ENCODE peak calls at places on chromosomes 13 and 19, in six cellular contexts. X is H1, W is HepG2, P is HCT116, J is GM12878, U is K562. F is an unnamed sample.

GRCh38 chr19:40756502-40757110 is 5.6 kb downstream of the SNRPA start:
- DNase-seq in X (no peak), W (no peak), P (no peak), J (no peak), U (no peak), F (no peak)

GRCh38 chr19:49590971-49591730 is at the start of gene PRR12:
- DNase-seq in X (peak), W (peak), P (no peak), J (no peak), U (peak), F (no peak)

GRCh38 chr13:60571571-60571970 is 174.6 kb downstream of the TDRD3 start:
- DNase-seq in X (no peak), W (no peak), P (no peak), J (no peak), U (no peak), F (no peak)

GRCh38 chr13:105363747-105364177 is 1171.7 kb downstream of the EFNB2 start:
- DNase-seq in X (no peak), W (no peak), P (no peak), J (no peak), U (no peak), F (no peak)

GRCh38 chr13:30848332-30849027 is 57.6 kb upstream of the MEDAG start:
- DNase-seq in X (no peak), W (no peak), P (no peak), J (no peak), U (no peak), F (no peak)

GRCh38 chr13:32731576-32731975 is 145.3 kb downstream of the PDS5B start:
- DNase-seq in X (no peak), W (no peak), P (no peak), J (no peak), U (no peak), F (no peak)

GRCh38 chr13:94058821-94059360 is 420.6 kb downstream of the DCT start:
- DNase-seq in X (no peak), W (no peak), P (no peak), J (no peak), U (no peak), F (no peak)

GRCh38 chr13:40333238-40333637 is 333.2 kb downstream of the FOXO1 start:
- DNase-seq in X (no peak), W (no peak), P (no peak), J (no peak), U (no peak), F (no peak)

GRCh38 chr13:33275916-33276315 is 9.6 kb downstream of the STARD13 start:
- DNase-seq in X (no peak), W (no peak), P (no peak), J (no peak), U (no peak), F (no peak)

GRCh38 chr19:12578641-12579040 is 27.4 kb upstream of the ZNF564 start:
- DNase-seq in X (no peak), W (no peak), P (no peak), J (no peak), U (no peak), F (no peak)

GRCh38 chr13:51848674-51849073 is 3.7 kb upstream of the TMEM272 start:
- DNase-seq in X (no peak), W (peak), P (no peak), J (no peak), U (no peak), F (no peak)

GRCh38 chr19:36674201-36674600 is 7.6 kb upstream of the ZNF461 start:
- DNase-seq in X (no peak), W (no peak), P (no peak), J (no peak), U (no peak), F (no peak)

GRCh38 chr13:100156786-100157185 is 67.9 kb downstream of the PCCA start:
- DNase-seq in X (no peak), W (no peak), P (no peak), J (no peak), U (no peak), F (no peak)

GRCh38 chr13:73625562-73626339 is 508.5 kb downstream of the KLF12 start:
- DNase-seq in X (no peak), W (no peak), P (no peak), J (no peak), U (no peak), F (no peak)

GRCh38 chr13:104140557-104140956 is 1074.3 kb upstream of the SLC10A2 start:
- DNase-seq in X (no peak), W (no peak), P (peak), J (no peak), U (no peak), F (no peak)

GRCh38 chr19:47240996-47241918 is 10.3 kb upstream of the BBC3 start:
- DNase-seq in X (peak), W (peak), P (peak), J (no peak), U (peak), F (no peak)

GRCh38 chr19:50803633-50804419 is 13.6 kb downstream of the ACP4 start:
- DNase-seq in X (no peak), W (no peak), P (no peak), J (no peak), U (peak), F (no peak)

GRCh38 chr19:13689050-13689449 is 75.3 kb upstream of the MRI1 start:
- DNase-seq in X (peak), W (peak), P (peak), J (peak), U (peak), F (peak)

GRCh38 chr19:458091-459042 is 2.5 kb downstream of the SHC2 start:
- DNase-seq in X (no peak), W (no peak), P (no peak), J (no peak), U (no peak), F (no peak)

GRCh38 chr13:110444226-110444653 is 117.3 kb downstream of the RAB20 start:
- DNase-seq in X (no peak), W (no peak), P (peak), J (no peak), U (peak), F (no peak)

GRCh38 chr19:36488816-36489138 is 584 bp downstream of the ZNF566 start:
- DNase-seq in X (no peak), W (peak), P (peak), J (no peak), U (peak), F (no peak)

GRCh38 chr19:36141039-36141914 is 1.4 kb downstream of the CAPNS1 start:
- DNase-seq in X (peak), W (peak), P (peak), J (peak), U (peak), F (peak)

GRCh38 chr13:80382576-80382975 is 41.6 kb upstream of the SPRY2 start:
- DNase-seq in X (no peak), W (no peak), P (no peak), J (no peak), U (no peak), F (no peak)

GRCh38 chr19:6587998-6588507 is 2.9 kb downstream of the CD70 start:
- DNase-seq in X (peak), W (no peak), P (no peak), J (no peak), U (peak), F (no peak)

GRCh38 chr13:90702050-90702449 is 645.4 kb upstream of the MIR17HG start:
- DNase-seq in X (no peak), W (no peak), P (no peak), J (no peak), U (no peak), F (no peak)

GRCh38 chr19:33416307-33417215 is 43.1 kb downstream of the CEBPG start:
- DNase-seq in X (peak), W (peak), P (peak), J (no peak), U (peak), F (peak)

GRCh38 chr19:53037101-53038097 is 7.1 kb upstream of the ERVV-2 start:
- DNase-seq in X (peak), W (no peak), P (no peak), J (no peak), U (peak), F (peak)

GRCh38 chr13:23159205-23159586 is 21.6 kb upstream of the SGCG start:
- DNase-seq in X (peak), W (peak), P (no peak), J (no peak), U (peak), F (peak)

GRCh38 chr19:16359964-16360363 is 35.3 kb downstream of the KLF2 start:
- DNase-seq in X (no peak), W (no peak), P (no peak), J (no peak), U (no peak), F (no peak)

GRCh38 chr13:40170982-40171381 is 495.5 kb downstream of the FOXO1 start:
- DNase-seq in X (no peak), W (no peak), P (peak), J (no peak), U (no peak), F (no peak)

GRCh38 chr19:2320939-2321338 is 7.4 kb downstream of the LSM7 start:
- DNase-seq in X (no peak), W (no peak), P (no peak), J (no peak), U (no peak), F (no peak)

GRCh38 chr19:18780631-18781030 is 10.5 kb downstream of the COMP start:
- DNase-seq in X (no peak), W (no peak), P (no peak), J (no peak), U (no peak), F (no peak)

GRCh38 chr19:18781885-18782527 is 9.1 kb downstream of the COMP start:
- DNase-seq in X (no peak), W (no peak), P (no peak), J (no peak), U (no peak), F (no peak)

GRCh38 chr19:18780081-18780480 is 11.0 kb downstream of the COMP start:
- DNase-seq in X (no peak), W (no peak), P (no peak), J (no peak), U (no peak), F (no peak)

GRCh38 chr19:18782559-18783225 is 8.4 kb downstream of the COMP start:
- DNase-seq in X (no peak), W (no peak), P (no peak), J (no peak), U (no peak), F (no peak)

DNA sequence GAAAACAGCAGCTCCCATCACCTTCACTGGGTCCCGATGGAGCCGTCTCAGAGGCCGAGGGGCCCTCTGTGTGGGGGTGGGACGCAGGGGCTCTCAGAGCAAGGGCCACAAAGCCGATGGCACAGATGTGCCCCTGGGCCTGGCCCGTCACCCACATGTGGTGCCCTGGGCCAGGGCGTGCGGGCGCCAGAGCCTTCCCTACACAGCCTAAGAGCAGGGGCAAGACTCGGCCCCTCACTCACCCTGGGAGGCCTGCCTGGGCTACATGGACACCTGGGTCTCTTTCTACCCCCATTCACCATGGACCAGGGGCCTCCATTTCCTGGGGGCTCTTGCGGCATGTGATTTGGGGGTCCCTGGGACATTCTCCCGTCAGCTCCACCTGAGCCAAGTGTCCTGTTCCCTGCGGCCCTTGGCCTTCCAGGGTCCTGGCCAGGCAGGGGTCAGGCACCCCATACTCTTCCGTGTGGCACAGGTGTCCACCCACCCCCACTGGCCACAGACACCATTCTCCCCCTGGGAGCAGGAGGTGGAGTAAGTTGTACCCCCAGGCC is 10.0 kb downstream of the COMP start:
- DNase-seq in X (no peak), W (no peak), P (no peak), J (no peak), U (no peak), F (no peak)
- TF ChIP-seq ZNF274 in X (no peak), W (no peak), P (no peak), J (no peak), U (no peak), F (no peak)

GRCh38 chr13:28761586-28761985 is 42.8 kb upstream of the SLC46A3 start:
- DNase-seq in X (no peak), W (no peak), P (no peak), J (no peak), U (no peak), F (no peak)
- TF ChIP-seq ZNF274 in X (no peak), W (no peak), P (no peak), J (no peak), U (no peak), F (no peak)

GRCh38 chr19:28486934-28487333 is 726.0 kb downstream of the UQCRFS1 start:
- DNase-seq in X (no peak), W (no peak), P (no peak), J (no peak), U (no peak), F (no peak)

GRCh38 chr19:28485300-28485699 is 727.7 kb downstream of the UQCRFS1 start:
- DNase-seq in X (no peak), W (no peak), P (no peak), J (no peak), U (peak), F (no peak)

GRCh38 chr19:28481674-28482073 is 731.3 kb downstream of the UQCRFS1 start:
- DNase-seq in X (no peak), W (no peak), P (no peak), J (no peak), U (no peak), F (no peak)

GRCh38 chr19:28483197-28483596 is 729.8 kb downstream of the UQCRFS1 start:
- DNase-seq in X (no peak), W (no peak), P (no peak), J (no peak), U (no peak), F (no peak)

GRCh38 chr19:28482221-28482620 is 730.7 kb downstream of the UQCRFS1 start:
- DNase-seq in X (peak), W (no peak), P (no peak), J (no peak), U (no peak), F (peak)
- TF ChIP-seq ZNF274 in X (no peak), W (no peak), P (no peak), J (no peak), U (no peak), F (no peak)

GRCh38 chr13:38879278-38879677 is 111.4 kb downstream of the STOML3 start:
- DNase-seq in X (no peak), W (no peak), P (no peak), J (no peak), U (no peak), F (no peak)
- TF ChIP-seq ZNF274 in X (no peak), W (no peak), P (no peak), J (no peak), U (no peak), F (no peak)

GRCh38 chr19:18650468-18651001 is 13.7 kb downstream of the KLHL26 start:
- DNase-seq in X (no peak), W (no peak), P (no peak), J (no peak), U (peak), F (no peak)
- TF ChIP-seq ZNF274 in X (no peak), W (no peak), P (no peak), J (no peak), U (no peak), F (no peak)

DNA sequence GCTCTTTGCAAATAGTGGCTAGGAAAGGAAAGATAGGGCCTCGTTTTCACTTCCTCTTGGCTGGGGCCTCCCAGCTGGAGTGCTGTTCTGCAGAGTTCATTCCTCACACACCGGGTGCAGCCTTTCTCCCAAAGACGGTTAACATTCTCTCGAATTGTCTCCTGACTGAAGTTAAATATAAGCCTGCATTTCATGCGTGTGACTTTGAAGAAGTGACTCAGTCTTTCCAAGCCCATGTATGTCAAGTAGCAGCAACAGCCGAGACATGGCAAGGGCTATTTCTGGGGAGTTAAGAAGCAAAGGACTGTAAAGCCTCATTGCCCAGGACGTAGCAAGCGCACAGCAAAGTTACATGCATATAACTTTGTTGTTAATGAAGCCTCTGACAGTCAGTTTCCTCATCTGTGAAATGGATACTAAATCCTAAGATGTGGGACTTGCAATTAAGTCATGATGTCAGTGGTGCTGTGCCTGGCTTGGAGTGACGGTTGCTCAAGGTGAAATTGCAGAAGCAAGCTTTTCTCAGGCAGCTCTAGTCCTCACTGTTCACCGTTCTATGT is 502.4 kb downstream of the MYO16 start:
- DNase-seq in X (no peak), W (no peak), P (no peak), J (peak), U (no peak), F (peak)
- TF ChIP-seq ZNF274 in X (no peak), W (no peak), P (no peak), J (no peak), U (no peak), F (no peak)

GRCh38 chr19:55459950-55460657 is 1.3 kb downstream of the ISOC2 start:
- DNase-seq in X (no peak), W (peak), P (no peak), J (no peak), U (peak), F (no peak)

GRCh38 chr19:55461259-55461973 is at the start of gene ISOC2:
- DNase-seq in X (peak), W (peak), P (peak), J (peak), U (peak), F (peak)

GRCh38 chr19:55459551-55459949 is 1.9 kb downstream of the ISOC2 start:
- DNase-seq in X (no peak), W (no peak), P (no peak), J (no peak), U (no peak), F (no peak)

GRCh38 chr19:55461974-55462628 is 659 bp upstream of the ISOC2 start:
- DNase-seq in X (no peak), W (peak), P (no peak), J (no peak), U (peak), F (no peak)

GRCh38 chr19:55460670-55461258 is 678 bp downstream of the ISOC2 start:
- DNase-seq in X (peak), W (peak), P (no peak), J (no peak), U (peak), F (peak)
- TF ChIP-seq ZNF274 in X (no peak), W (no peak), P (no peak), J (no peak), U (no peak), F (no peak)

GRCh38 chr13:50425772-50426171 is 410.5 kb downstream of the KCNRG start:
- DNase-seq in X (no peak), W (no peak), P (no peak), J (no peak), U (peak), F (no peak)
- TF ChIP-seq ZNF274 in X (no peak), W (no peak), P (no peak), J (no peak), U (no peak), F (no peak)

GRCh38 chr19:17645339-17645963 is 42.7 kb downstream of the UNC13A start:
- DNase-seq in X (no peak), W (no peak), P (no peak), J (no peak), U (no peak), F (no peak)

GRCh38 chr19:17647071-17648020 is 40.8 kb downstream of the UNC13A start:
- DNase-seq in X (peak), W (no peak), P (no peak), J (no peak), U (peak), F (no peak)

GRCh38 chr19:17648786-17649185 is 39.4 kb downstream of the UNC13A start:
- DNase-seq in X (no peak), W (no peak), P (no peak), J (no peak), U (no peak), F (no peak)

GRCh38 chr19:17652627-17653026 is 35.5 kb downstream of the UNC13A start:
- DNase-seq in X (no peak), W (no peak), P (no peak), J (no peak), U (no peak), F (no peak)

DNA sequence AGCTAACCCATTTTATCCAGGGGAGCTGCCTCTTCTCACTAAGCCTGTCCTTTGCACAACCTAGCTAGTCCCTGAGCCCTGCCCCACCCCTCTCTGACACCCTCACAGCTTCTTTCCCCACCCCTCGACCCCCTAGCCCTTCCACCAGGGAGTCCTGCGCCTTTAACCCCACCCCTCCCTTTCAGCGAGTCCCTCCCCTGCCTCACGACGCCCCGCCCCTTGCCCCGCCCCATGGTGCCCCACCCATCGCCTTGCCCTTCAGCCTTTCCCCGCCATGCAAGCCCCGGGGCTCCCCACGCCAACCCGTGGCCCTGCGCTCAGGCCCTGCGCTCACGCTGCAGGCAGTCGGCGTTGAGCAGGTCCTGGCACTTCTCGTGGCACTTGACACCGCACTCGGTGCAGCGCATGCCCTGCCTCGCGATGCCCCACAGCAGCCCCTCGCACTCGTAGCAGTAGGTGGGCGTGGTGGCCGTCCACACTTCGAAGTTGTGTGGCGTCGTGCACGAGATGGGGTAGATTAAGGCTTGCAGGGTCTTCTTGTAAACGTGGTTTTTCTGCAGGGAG is 40.0 kb downstream of the UNC13A start:
- DNase-seq in X (peak), W (no peak), P (no peak), J (no peak), U (peak), F (no peak)
- TF ChIP-seq ZNF274 in X (no peak), W (no peak), P (no peak), J (no peak), U (no peak), F (no peak)